ENCODE peak calls at places on chromosomes 16 and 17, in eight cellular contexts. D is neural progenitor cell; T is choroid plexus epithelial cell; Q is activated T-helper 9 cell treated with anti-CD3 and anti-CD28 coated beads, Interleukin-2, amount 50 U/mL, for 16 hours; B is C1 segment of cervical spinal cord; R is NCI-H82; A is NCI-H345; C is mesendoderm. V is an unnamed sample.

GRCh38 chr17:80116923-80117380 is 15.6 kb downstream of the GAA start:
- DNase-seq in D (no peak), T (no peak), Q (no peak), B (no peak), R (no peak), A (no peak), C (no peak), V (no peak)

GRCh38 chr16:84004442-84004841 is 36.4 kb downstream of the NECAB2 start:
- DNase-seq in D (no peak), T (no peak), Q (no peak), B (no peak), R (no peak), A (no peak), C (no peak), V (no peak)

GRCh38 chr17:39820987-39821386 is 43.1 kb downstream of the IKZF3 start:
- DNase-seq in D (no peak), T (no peak), Q (no peak), B (no peak), R (no peak), A (no peak), C (no peak), V (no peak)

GRCh38 chr16:8866884-8867482 is 1.8 kb downstream of the CARHSP1 start:
- DNase-seq in D (peak), T (no peak), Q (no peak), B (no peak), R (no peak), A (peak), C (no peak), V (no peak)

GRCh38 chr16:66714659-66715307 is 18.2 kb upstream of the CMTM4 start:
- DNase-seq in D (no peak), T (no peak), Q (no peak), B (no peak), R (peak), A (peak), C (no peak), V (no peak)

GRCh38 chr17:56653877-56654276 is 60.4 kb downstream of the NOG start:
- DNase-seq in D (peak), T (peak), Q (peak), B (no peak), R (peak), A (no peak), C (peak), V (no peak)

GRCh38 chr17:2419526-2419925 is 18.7 kb upstream of the MNT start:
- DNase-seq in D (no peak), T (no peak), Q (no peak), B (no peak), R (no peak), A (no peak), C (no peak), V (no peak)

GRCh38 chr17:76250141-76250540 is 9.8 kb upstream of the RNF157 start:
- DNase-seq in D (no peak), T (no peak), Q (no peak), B (no peak), R (no peak), A (no peak), C (no peak), V (no peak)

GRCh38 chr17:75476274-75476673 is 19.8 kb downstream of the TMEM94 start:
- DNase-seq in D (no peak), T (peak), Q (no peak), B (peak), R (no peak), A (no peak), C (no peak), V (no peak)

GRCh38 chr17:77420804-77421634 is 280.2 kb downstream of the SEC14L1 start:
- DNase-seq in D (peak), T (peak), Q (no peak), B (no peak), R (peak), A (peak), C (peak), V (peak)

GRCh38 chr16:5560084-5560483 is 462.5 kb upstream of the EEF2KMT start:
- DNase-seq in D (no peak), T (no peak), Q (no peak), B (no peak), R (peak), A (no peak), C (peak), V (no peak)

GRCh38 chr16:3503513-3503912 is 2.7 kb downstream of the CLUAP1 start:
- DNase-seq in D (no peak), T (no peak), Q (peak), B (no peak), R (no peak), A (no peak), C (no peak), V (no peak)

GRCh38 chr16:50279142-50279865 is 13.0 kb downstream of the ADCY7 start:
- DNase-seq in D (no peak), T (no peak), Q (no peak), B (peak), R (no peak), A (no peak), C (no peak), V (no peak)

GRCh38 chr17:35607239-35607817 is 20.2 kb downstream of the AP2B1 start:
- DNase-seq in D (no peak), T (no peak), Q (no peak), B (no peak), R (no peak), A (no peak), C (no peak), V (no peak)

GRCh38 chr17:77492446-77493237 is 351.9 kb downstream of the SEC14L1 start:
- DNase-seq in D (no peak), T (no peak), Q (no peak), B (no peak), R (no peak), A (no peak), C (no peak), V (no peak)

GRCh38 chr17:45294506-45294905 is 22.3 kb downstream of the MAP3K14 start:
- DNase-seq in D (no peak), T (peak), Q (no peak), B (no peak), R (no peak), A (no peak), C (no peak), V (no peak)